ENCODE peak calls at places on chromosomes 11 and 22, in seven cellular contexts. U is astrocyte of the spinal cord; N is GM13977; T is activated effector memory CD4-positive, alpha-beta T cell treated with anti-CD3 and anti-CD28 coated beads, Interleukin-2, amount 50 U/mL, for 16 hours; R is stomach; V is activated naive CD8-positive, alpha-beta T cell treated with anti-CD3 and anti-CD28 coated beads, Interleukin-2, amount 50 U/mL, for 24 hours; D is GM04504. B is an unnamed sample.
A peak's percentile ranks its signal among the peaks of the same experiment; 100 is the strongest.

GRCh38 chr11:75582935-75583709 is 21.1 kb downstream of the SERPINH1 start:
- DNase-seq in R (peak; percentile 46), D (no peak), V (peak; percentile 74), N (peak; percentile 79), U (peak; percentile 69), T (peak; percentile 70), B (no peak)

GRCh38 chr11:117761993-117762392 is 35.0 kb downstream of the DSCAML1 start:
- DNase-seq in V (no peak), N (no peak), U (no peak), D (no peak), T (no peak), R (no peak), B (no peak)

GRCh38 chr11:117933930-117934329 is 4.7 kb upstream of the TMPRSS13 start:
- DNase-seq in N (no peak), V (peak; percentile 49), D (no peak), T (no peak), R (no peak), U (no peak), B (no peak)

GRCh38 chr22:26887456-26887855 is 230.1 kb downstream of the MIAT start:
- DNase-seq in N (no peak), U (peak; percentile 87), D (peak; percentile 86), V (no peak), T (no peak), R (no peak), B (no peak)

GRCh38 chr22:39130892-39131855 is 21.3 kb downstream of the CBX7 start:
- DNase-seq in R (no peak), V (no peak), U (no peak), N (no peak), T (peak; percentile 57), D (no peak), B (no peak)

GRCh38 chr11:15988693-15989231 is 367.6 kb downstream of the SOX6 start:
- DNase-seq in V (no peak), U (no peak), T (no peak), N (no peak), D (no peak), R (no peak), B (no peak)

GRCh38 chr22:42560781-42561180 is 7.0 kb downstream of the SERHL2 start:
- DNase-seq in T (no peak), N (no peak), V (peak; percentile 32), R (no peak), U (peak; percentile 5), D (no peak), B (no peak)

GRCh38 chr11:76419896-76420295 is 24.9 kb upstream of the EMSY start:
- DNase-seq in U (no peak), D (no peak), R (no peak), T (no peak), V (no peak), N (no peak), B (peak; percentile 16)

GRCh38 chr11:64088159-64089026 is 52.7 kb downstream of the FLRT1 start:
- DNase-seq in R (no peak), U (no peak), T (no peak), N (no peak), V (no peak), D (no peak), B (peak; percentile 67)

GRCh38 chr22:31477329-31477728 is 12.3 kb downstream of the EIF4ENIF1 start:
- DNase-seq in U (no peak), N (peak; percentile 59), V (no peak), D (no peak), T (no peak), R (no peak), B (no peak)

GRCh38 chr22:24466831-24467249 is 28.3 kb upstream of the UPB1 start:
- DNase-seq in V (no peak), U (peak; percentile 88), R (no peak), N (no peak), T (no peak), D (peak; percentile 27), B (peak; percentile 31)

B was measured in Jurkat, Clone E6-1.